ENCODE peak calls at places on chromosomes 13 and 19, in four cellular contexts. X is skeletal muscle cell; E is stimulated activated CD4-positive, alpha-beta T cell treated with anti-CD3 and anti-CD28 coated beads, Interleukin-1b, Interleukin-23, amount 100 ng/mL, for 48 hours; B is stimulated activated naive CD8-positive, alpha-beta T cell treated with anti-CD3 and anti-CD28 coated beads, Interleukin-15, Interleukin-2, amounts not matched to agents 100 U/mL and 50 U/mL, for 24 hours. N is an unnamed sample.
A peak's percentile ranks its signal among the peaks of the same experiment; 100 is the strongest.

GRCh38 chr13:81058211-81058915 is 717.4 kb upstream of the SPRY2 start:
- DNase-seq in E (no peak), B (no peak), X (no peak), N (no peak)

GRCh38 chr13:49791214-49791752 is 1.2 kb downstream of the KPNA3 start:
- DNase-seq in E (no peak), B (peak; percentile 9), X (no peak), N (peak; percentile 45)

GRCh38 chr13:68190826-68191225 is 960.7 kb upstream of the PCDH9 start:
- DNase-seq in B (no peak), E (no peak), X (peak; percentile 14), N (no peak)

GRCh38 chr19:45136507-45137178 is 24.1 kb downstream of the NKPD1 start:
- DNase-seq in E (no peak), X (no peak), B (no peak), N (no peak)

GRCh38 chr19:39052846-39053245 is 20.5 kb upstream of the FBXO27 start:
- DNase-seq in X (no peak), B (no peak), E (no peak), N (no peak)

GRCh38 chr13:26678796-26679195 is 81.8 kb downstream of the GPR12 start:
- DNase-seq in E (no peak), B (no peak), X (no peak), N (no peak)

GRCh38 chr13:33153421-33154381 is 131.9 kb downstream of the STARD13 start:
- DNase-seq in E (no peak), B (no peak), X (no peak), N (no peak)

GRCh38 chr13:25130944-25131343 is 35.0 kb downstream of the PABPC3 start:
- DNase-seq in X (no peak), E (no peak), B (no peak), N (no peak)

GRCh38 chr13:76894401-76895110 is 8.4 kb upstream of the KCTD12 start:
- DNase-seq in E (no peak), X (no peak), B (no peak), N (peak; percentile 15)

GRCh38 chr13:107545946-107546502 is 669.3 kb downstream of the LIG4 start:
- DNase-seq in E (no peak), X (no peak), B (no peak), N (no peak)

GRCh38 chr13:58573742-58574141 is 942.2 kb downstream of the PCDH17 start:
- DNase-seq in X (no peak), B (no peak), E (no peak), N (no peak)

GRCh38 chr13:111474136-111475002 is 153.9 kb downstream of the TEX29 start:
- DNase-seq in X (no peak), E (no peak), B (no peak), N (no peak)

GRCh38 chr19:5586300-5587070 is 18.7 kb upstream of the TINCR start:
- DNase-seq in B (peak; percentile 10), X (no peak), E (no peak), N (no peak)